ENCODE peak calls at places on chromosomes 12 and 14, in seven cellular contexts. G, M, Z, E, C, H and R are unnamed samples. For H3K36me3 and H3K9me3, the result is how much of the 10 kb centered on the place peaks cover.

GRCh38 chr12:119748512-119748911 is 80.6 kb downstream of the PRKAB1 start:
- DNase-seq in G (no peak), C (no peak), E (no peak), Z (no peak), M (no peak), H (no peak), R (no peak)

GRCh38 chr12:83031301-83031700 is 344.6 kb downstream of the TMTC2 start:
- DNase-seq in H (no peak), Z (no peak), G (no peak), M (no peak), E (no peak), C (no peak), R (no peak)

GRCh38 chr12:19048943-19049342 is 80.6 kb upstream of the PLEKHA5 start:
- DNase-seq in M (no peak), E (no peak), G (no peak), H (no peak), Z (no peak), C (no peak), R (peak)

GRCh38 chr12:91781114-91781513 is 364.5 kb downstream of the BTG1 start:
- DNase-seq in H (no peak), M (no peak), Z (no peak), E (no peak), G (no peak), C (no peak), R (no peak)

GRCh38 chr14:89628521-89628920 is 211.5 kb upstream of the FOXN3 start:
- DNase-seq in E (no peak), Z (no peak), M (no peak), G (no peak), C (no peak), H (no peak), R (no peak)

GRCh38 chr14:105060751-105061427 is 4.3 kb downstream of the GPR132 start:
- DNase-seq in C (peak), E (no peak), Z (no peak), H (peak), G (peak), M (no peak), R (no peak)

GRCh38 chr14:70567791-70568190 is 32.7 kb downstream of the MED6 start:
- DNase-seq in E (no peak), C (peak), H (no peak), M (peak), G (no peak), Z (no peak), R (no peak)

GRCh38 chr14:32201816-32202467 is at the start of gene RNU6-7:
- DNase-seq in E (no peak), C (peak), M (no peak), Z (peak), H (no peak), G (peak), R (peak)

GRCh38 chr14:34971381-34971780 is 11.4 kb upstream of the SRP54 start:
- DNase-seq in H (no peak), E (no peak), G (no peak), Z (no peak), C (peak), M (no peak), R (no peak)

GRCh38 chr12:31362115-31362758 is 36.3 kb upstream of the SINHCAF start:
- DNase-seq in E (peak), H (no peak), Z (no peak), C (no peak), G (peak), M (peak), R (no peak)

GRCh38 chr12:47988073-47989022 is 15.9 kb downstream of the COL2A1 start:
- DNase-seq in G (peak), Z (no peak), E (no peak), M (no peak), C (peak), H (no peak), R (no peak)

GRCh38 chr12:91432755-91433154 is 250.1 kb upstream of the DCN start:
- DNase-seq in E (no peak), C (no peak), G (no peak), Z (no peak), H (no peak), M (no peak), R (no peak)

GRCh38 chr12:43766291-43766690 is 7.5 kb downstream of the IRAK4 start:
- DNase-seq in C (peak), H (no peak), E (no peak), M (no peak), G (no peak), Z (no peak), R (peak)

GRCh38 chr12:52404951-52405350 is 1.2 kb downstream of the KRT82 start:
- DNase-seq in Z (no peak), C (no peak), E (no peak), M (no peak), H (no peak), G (no peak), R (no peak)

GRCh38 chr14:35576260-35576659 is 42.3 kb downstream of the INSM2 start:
- DNase-seq in M (no peak), Z (no peak), C (peak), H (no peak), E (no peak), G (no peak), R (no peak)

GRCh38 chr12:102067574-102068258 is 5.9 kb upstream of the WASHC3 start:
- DNase-seq in H (no peak), Z (no peak), M (no peak), G (no peak), E (no peak), C (peak), R (peak)

GRCh38 chr12:49014547-49014946 is 4.0 kb downstream of the PRKAG1 start:
- DNase-seq in M (no peak), Z (no peak), G (no peak), C (peak), H (no peak), E (no peak), R (peak)

GRCh38 chr12:46366771-46367170 is 5.8 kb downstream of the SLC38A2 start:
- DNase-seq in H (no peak), G (no peak), E (no peak), Z (no peak), M (no peak), C (peak), R (no peak)

GRCh38 chr12:89574736-89575208 is 48.9 kb upstream of the POC1B start:
- DNase-seq in M (no peak), H (no peak), G (no peak), C (peak), E (no peak), Z (peak), R (peak)

GRCh38 chr14:91872517-91873470 is 5.5 kb upstream of the TC2N start:
- DNase-seq in G (peak), Z (peak), M (no peak), E (peak), H (peak), C (no peak), R (no peak)

GRCh38 chr12:121214171-121214777 is 4.3 kb downstream of the P2RX4 start:
- DNase-seq in H (no peak), Z (no peak), G (no peak), C (peak), M (no peak), E (no peak), R (no peak)

GRCh38 chr14:67934087-67934486 is 114.5 kb downstream of the RAD51B start:
- DNase-seq in H (no peak), C (peak), Z (peak), M (peak), G (no peak), E (peak), R (no peak)

GRCh38 chr14:71247106-71247505 is 339.8 kb downstream of the PCNX1 start:
- DNase-seq in C (no peak), Z (no peak), E (no peak), G (no peak), M (no peak), H (no peak), R (no peak)

GRCh38 chr12:29744365-29744764 is 39.4 kb downstream of the TMTC1 start:
- DNase-seq in G (no peak), M (no peak), E (no peak), Z (no peak), H (no peak), C (no peak), R (no peak)

GRCh38 chr14:93832076-93832475 is 43.8 kb upstream of the PRIMA1 start:
- DNase-seq in M (no peak), E (no peak), Z (no peak), G (no peak), C (no peak), H (no peak), R (no peak)

GRCh38 chr12:23084236-23084995 is 459.4 kb downstream of the ETNK1 start:
- DNase-seq in G (no peak), H (peak), M (no peak), Z (no peak), E (no peak), C (peak), R (no peak)

GRCh38 chr14:90508073-90508472 is 111.2 kb downstream of the CALM1 start:
- DNase-seq in E (no peak), G (no peak), C (no peak), Z (no peak), M (no peak), H (no peak), R (no peak)

GRCh38 chr14:59507063-59507751 is 22.9 kb downstream of the JKAMP start:
- DNase-seq in M (peak), G (peak), E (peak), Z (peak), H (no peak), C (peak), R (peak)

GRCh38 chr14:70662816-70663215 is 21.1 kb downstream of the TTC9 start:
- DNase-seq in G (no peak), H (no peak), M (no peak), Z (no peak), C (no peak), E (no peak), R (no peak)

GRCh38 chr12:48044396-48044795 is 40.1 kb upstream of the COL2A1 start:
- DNase-seq in G (no peak), H (no peak), C (no peak), Z (no peak), M (no peak), E (no peak), R (peak)

GRCh38 chr14:81936348-81936747 is 402.7 kb upstream of the SEL1L start:
- DNase-seq in M (no peak), G (no peak), Z (no peak), E (no peak), H (no peak), C (no peak), R (no peak)

GRCh38 chr12:107492393-107493134 is 193.0 kb upstream of the PWP1 start:
- DNase-seq in H (no peak), C (no peak), E (no peak), M (no peak), Z (no peak), G (peak), R (peak)

GRCh38 chr14:100192250-100192671 is 32.8 kb upstream of the DEGS2 start:
- DNase-seq in C (no peak), E (no peak), H (no peak), G (peak), M (no peak), Z (peak), R (no peak)

GRCh38 chr14:32508281-32508680 is 179.2 kb downstream of the AKAP6 start:
- DNase-seq in C (peak), Z (no peak), G (no peak), M (no peak), H (no peak), E (no peak), R (no peak)

GRCh38 chr12:65509953-65510352 is 231.5 kb downstream of the MSRB3 start:
- DNase-seq in Z (no peak), H (no peak), G (no peak), C (no peak), M (no peak), E (no peak), R (no peak)

GRCh38 chr12:109461049-109461845 is 15.9 kb downstream of the KCTD10 start:
- DNase-seq in E (no peak), H (peak), Z (peak), G (peak), M (no peak), C (peak), R (no peak)

GRCh38 chr14:104399432-104400155 is 180.0 kb upstream of the C14orf180 start:
- DNase-seq in H (no peak), Z (no peak), C (no peak), M (no peak), G (no peak), E (no peak), R (no peak)

GRCh38 chr12:12976366-12976765 is 23.7 kb downstream of the HEBP1 start:
- DNase-seq in H (no peak), E (no peak), C (peak), G (no peak), Z (no peak), M (no peak), R (peak)

GRCh38 chr12:12974211-12974610 is 22.2 kb upstream of the GPRC5D start:
- DNase-seq in Z (no peak), G (no peak), E (no peak), M (no peak), C (no peak), H (no peak), R (no peak)

GRCh38 chr12:12973019-12973418 is 21.0 kb upstream of the GPRC5D start:
- DNase-seq in M (no peak), Z (no peak), H (no peak), C (no peak), G (no peak), E (no peak), R (no peak)

GRCh38 chr12:12977231-12977630 is 22.8 kb downstream of the HEBP1 start:
- DNase-seq in C (no peak), G (no peak), E (no peak), Z (no peak), M (no peak), H (no peak), R (peak)

GRCh38 chr12:12975322-12976077 is 23.5 kb upstream of the GPRC5D start:
- DNase-seq in M (peak), H (no peak), G (peak), C (peak), Z (no peak), E (no peak), R (peak)
- H3K4me3 ChIP-seq in M (no peak), H (no peak), G (no peak), C (no peak), Z (no peak), E (no peak), R (no peak)

GRCh38 chr12:127728285-127728684 is 538.7 kb upstream of the TMEM132C start:
- DNase-seq in Z (no peak), M (no peak), H (no peak), C (peak), E (no peak), G (no peak), R (no peak)
- H3K36me3 ChIP-seq in Z (under half), M (under half), H (under half), C (under half), E (under half), G (under half), R (under half)

GRCh38 chr14:106686533-106686932 is 1160.2 kb downstream of the TMEM121 start:
- DNase-seq in Z (no peak), H (no peak), M (no peak), G (no peak), C (no peak), E (no peak), R (no peak)
- H3K9me3 ChIP-seq in Z (under half), H (under half), M (under half), G (under half), C (under half), E (under half), R (under half)

DNA sequence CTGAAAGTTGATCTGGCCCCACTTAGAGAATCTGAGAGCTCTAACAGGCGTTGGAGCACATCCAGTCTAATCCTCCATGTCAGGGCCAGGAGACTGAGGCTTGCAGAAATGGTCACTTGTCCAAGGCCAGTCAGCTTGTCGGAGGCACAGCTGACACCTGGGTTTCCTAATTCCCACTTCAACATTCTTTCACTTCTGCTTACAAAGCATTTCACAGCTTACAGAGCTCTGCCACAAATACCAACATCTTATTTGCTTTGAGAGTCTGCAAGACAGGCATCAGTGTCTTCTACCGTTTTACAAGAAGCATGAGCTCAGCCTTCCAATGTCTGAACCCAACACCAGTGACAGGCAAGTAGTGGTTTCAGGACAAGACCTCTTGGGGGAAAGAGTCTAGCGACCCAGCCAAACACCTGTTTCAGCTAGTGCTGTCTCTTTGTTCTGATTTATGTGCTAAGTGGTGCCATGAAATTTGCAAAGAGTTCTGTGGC is 31.8 kb downstream of the ISCA2 start:
- DNase-seq in E (no peak), H (no peak), C (no peak), M (peak), Z (no peak), G (no peak), R (no peak)
- H3K4me3 ChIP-seq in E (no peak), H (no peak), C (no peak), M (no peak), Z (no peak), G (no peak), R (no peak)

DNA sequence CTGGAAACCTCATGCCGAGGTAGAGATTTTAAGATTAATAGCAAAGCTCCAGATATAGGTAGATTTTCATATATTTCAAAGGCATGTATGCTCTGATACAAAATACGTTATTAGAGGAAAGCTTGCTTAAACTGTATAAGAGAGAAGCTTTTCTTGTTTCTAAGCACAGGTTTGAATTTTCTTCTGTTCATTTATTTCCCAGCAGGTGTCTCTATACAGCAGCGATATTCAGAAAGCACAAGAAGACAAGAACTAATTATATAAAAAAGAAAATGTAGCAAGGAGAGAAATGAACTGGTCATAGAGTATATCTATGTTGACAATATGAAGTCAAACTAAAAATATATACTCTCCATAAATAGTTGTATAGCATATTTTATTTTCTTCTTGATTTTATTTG is 307.4 kb upstream of the NOVA1 start:
- DNase-seq in M (no peak), G (no peak), C (no peak), Z (no peak), H (no peak), E (no peak), R (no peak)
- H3K36me3 ChIP-seq in M (under half), G (under half), C (under half), Z (under half), H (under half), E (under half), R (under half)

GRCh38 chr14:26849514-26849913 is 251.7 kb upstream of the NOVA1 start:
- DNase-seq in H (no peak), E (no peak), Z (no peak), M (no peak), C (no peak), G (no peak), R (no peak)
- H3K9me3 ChIP-seq in H (under half), E (under half), Z (under half), M (under half), C (under half), G (under half), R (under half)

GRCh38 chr12:94874986-94875312 is 128.5 kb downstream of the NDUFA12 start:
- DNase-seq in G (no peak), C (no peak), Z (no peak), E (peak), H (no peak), M (no peak), R (no peak)

GRCh38 chr12:94875525-94875924 is 128.0 kb downstream of the NDUFA12 start:
- DNase-seq in M (peak), H (no peak), C (no peak), E (peak), Z (no peak), G (no peak), R (no peak)

GRCh38 chr12:94873368-94874085 is 130.0 kb downstream of the NDUFA12 start:
- DNase-seq in E (peak), Z (no peak), M (peak), C (peak), G (peak), H (no peak), R (no peak)

GRCh38 chr12:94872671-94873367 is 130.7 kb downstream of the NDUFA12 start:
- DNase-seq in M (no peak), H (no peak), E (peak), C (no peak), Z (no peak), G (peak), R (no peak)

GRCh38 chr12:94874086-94874985 is 129.2 kb downstream of the NDUFA12 start:
- DNase-seq in E (no peak), M (no peak), C (no peak), H (no peak), Z (no peak), G (no peak), R (no peak)
- H3K4me3 ChIP-seq in E (peak), M (peak), C (peak), H (peak), Z (peak), G (no peak), R (peak)

GRCh38 chr14:69355955-69356321 is 42.2 kb downstream of the ERH start:
- DNase-seq in Z (no peak), E (peak), H (no peak), G (no peak), C (peak), M (no peak), R (no peak)

GRCh38 chr14:69355155-69355954 is 42.7 kb downstream of the ERH start:
- DNase-seq in M (no peak), G (no peak), C (no peak), E (no peak), Z (no peak), H (no peak), R (no peak)

GRCh38 chr14:69353168-69353567 is 44.9 kb downstream of the ERH start:
- DNase-seq in M (no peak), E (no peak), G (no peak), C (no peak), Z (no peak), H (no peak), R (no peak)

GRCh38 chr14:69356903-69357543 is 41.1 kb downstream of the ERH start:
- DNase-seq in Z (no peak), M (no peak), H (no peak), E (no peak), C (no peak), G (no peak), R (no peak)

GRCh38 chr14:69354383-69355154 is 43.5 kb downstream of the ERH start:
- DNase-seq in C (no peak), G (peak), M (peak), H (no peak), E (peak), Z (no peak), R (no peak)
- H3K36me3 ChIP-seq in C (under half), G (under half), M (under half), H (under half), E (under half), Z (under half), R (under half)

GRCh38 chr12:133221241-133221640 is 14.4 kb downstream of the ANHX start:
- DNase-seq in C (no peak), E (no peak), H (no peak), Z (no peak), M (no peak), G (no peak), R (no peak)

GRCh38 chr12:133220521-133220920 is 15.2 kb downstream of the ANHX start:
- DNase-seq in E (no peak), G (no peak), H (no peak), C (no peak), Z (no peak), M (no peak), R (no peak)

GRCh38 chr12:133215724-133216123 is 20.0 kb downstream of the ANHX start:
- DNase-seq in Z (no peak), E (no peak), H (no peak), C (no peak), G (no peak), M (no peak), R (no peak)

GRCh38 chr12:133222211-133222610 is 13.5 kb downstream of the ANHX start:
- DNase-seq in C (no peak), G (no peak), Z (no peak), E (no peak), M (no peak), H (no peak), R (no peak)

DNA sequence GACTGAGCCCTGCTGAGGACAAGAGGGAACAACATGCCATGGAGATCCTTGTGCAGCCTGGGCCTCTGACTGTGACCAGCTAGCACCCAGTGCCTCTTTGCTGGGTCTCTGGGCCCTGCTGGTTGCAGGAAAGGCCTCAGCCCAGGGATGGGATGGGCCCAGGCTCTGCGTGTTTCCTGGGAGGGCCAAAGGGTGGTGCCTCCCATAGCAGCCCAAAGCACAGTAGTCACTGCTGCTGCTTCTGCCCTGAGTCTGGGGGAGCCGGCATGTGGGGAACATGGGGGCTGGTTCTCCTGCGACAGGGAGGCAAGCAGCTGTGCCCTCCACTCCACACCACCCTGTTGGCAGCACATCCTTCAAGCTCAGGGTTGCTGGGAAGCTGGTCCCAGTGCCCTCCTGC is 18.5 kb downstream of the ANHX start:
- DNase-seq in C (no peak), G (no peak), H (no peak), E (no peak), M (no peak), Z (no peak), R (no peak)
- H3K9me3 ChIP-seq in C (half or more), G (half or more), H (under half), E (under half), M (under half), Z (under half), R (under half)